ENCODE peak calls at places on chromosome 10, in seven cellular contexts. One of them, this sample, is unnamed.

GRCh38 chr10:93719901-93720300 is 17.5 kb upstream of the FRA10AC1 start:
- DNase-seq in H9: no peak
- DNase-seq in thoracic aorta: no peak
- DNase-seq in tibial artery: no peak
- DNase-seq in WTC11: no peak
- DNase-seq in activated CD8-positive, alpha-beta memory T cell treated with anti-CD3 and anti-CD28 coated beads, Interleukin-2, amount 50 U/mL, for 48 hours: no peak
- DNase-seq in choroid plexus epithelial cell: no peak
- DNase-seq in this sample: no peak

GRCh38 chr10:28711776-28712175 is 34.5 kb downstream of the BAMBI start:
- DNase-seq in H9: no peak
- DNase-seq in thoracic aorta: no peak
- DNase-seq in tibial artery: no peak
- DNase-seq in WTC11: no peak
- DNase-seq in activated CD8-positive, alpha-beta memory T cell treated with anti-CD3 and anti-CD28 coated beads, Interleukin-2, amount 50 U/mL, for 48 hours: no peak
- DNase-seq in choroid plexus epithelial cell: no peak
- DNase-seq in this sample: no peak

GRCh38 chr10:27038168-27038567 is 62.1 kb downstream of the ANKRD26 start:
- DNase-seq in H9: no peak
- DNase-seq in thoracic aorta: no peak
- DNase-seq in tibial artery: no peak
- DNase-seq in WTC11: no peak
- DNase-seq in activated CD8-positive, alpha-beta memory T cell treated with anti-CD3 and anti-CD28 coated beads, Interleukin-2, amount 50 U/mL, for 48 hours: no peak
- DNase-seq in choroid plexus epithelial cell: no peak
- DNase-seq in this sample: no peak

GRCh38 chr10:36662571-36662970 is 462.8 kb upstream of the ANKRD30A start:
- DNase-seq in H9: no peak
- DNase-seq in thoracic aorta: no peak
- DNase-seq in tibial artery: no peak
- DNase-seq in WTC11: no peak
- DNase-seq in activated CD8-positive, alpha-beta memory T cell treated with anti-CD3 and anti-CD28 coated beads, Interleukin-2, amount 50 U/mL, for 48 hours: no peak
- DNase-seq in choroid plexus epithelial cell: no peak
- DNase-seq in this sample: no peak

GRCh38 chr10:35637456-35637855 is 4.6 kb downstream of the FZD8 start:
- DNase-seq in H9: peak
- DNase-seq in thoracic aorta: no peak
- DNase-seq in tibial artery: no peak
- DNase-seq in WTC11: peak
- DNase-seq in activated CD8-positive, alpha-beta memory T cell treated with anti-CD3 and anti-CD28 coated beads, Interleukin-2, amount 50 U/mL, for 48 hours: no peak
- DNase-seq in choroid plexus epithelial cell: peak
- DNase-seq in this sample: peak

GRCh38 chr10:5560844-5561703 is 36.3 kb downstream of the CALML3 start:
- DNase-seq in H9: no peak
- DNase-seq in thoracic aorta: no peak
- DNase-seq in tibial artery: peak
- DNase-seq in WTC11: no peak
- DNase-seq in activated CD8-positive, alpha-beta memory T cell treated with anti-CD3 and anti-CD28 coated beads, Interleukin-2, amount 50 U/mL, for 48 hours: peak
- DNase-seq in choroid plexus epithelial cell: no peak
- DNase-seq in this sample: no peak

GRCh38 chr10:120318862-120319261 is 138.2 kb upstream of the PLPP4 start:
- DNase-seq in H9: no peak
- DNase-seq in thoracic aorta: no peak
- DNase-seq in tibial artery: no peak
- DNase-seq in WTC11: no peak
- DNase-seq in activated CD8-positive, alpha-beta memory T cell treated with anti-CD3 and anti-CD28 coated beads, Interleukin-2, amount 50 U/mL, for 48 hours: no peak
- DNase-seq in choroid plexus epithelial cell: no peak
- DNase-seq in this sample: no peak

GRCh38 chr10:110498982-110499795 is 1.5 kb downstream of the DUSP5 start:
- DNase-seq in H9: peak
- DNase-seq in thoracic aorta: no peak
- DNase-seq in tibial artery: no peak
- DNase-seq in WTC11: peak
- DNase-seq in activated CD8-positive, alpha-beta memory T cell treated with anti-CD3 and anti-CD28 coated beads, Interleukin-2, amount 50 U/mL, for 48 hours: peak
- DNase-seq in choroid plexus epithelial cell: peak
- DNase-seq in this sample: peak

GRCh38 chr10:103872137-103872933 is 17.0 kb upstream of the SH3PXD2A start:
- DNase-seq in H9: no peak
- DNase-seq in thoracic aorta: no peak
- DNase-seq in tibial artery: no peak
- DNase-seq in WTC11: no peak
- DNase-seq in activated CD8-positive, alpha-beta memory T cell treated with anti-CD3 and anti-CD28 coated beads, Interleukin-2, amount 50 U/mL, for 48 hours: no peak
- DNase-seq in choroid plexus epithelial cell: no peak
- DNase-seq in this sample: no peak

GRCh38 chr10:129942936-129943724 is 20.9 kb downstream of the EBF3 start:
- DNase-seq in H9: no peak
- DNase-seq in thoracic aorta: no peak
- DNase-seq in tibial artery: peak
- DNase-seq in WTC11: no peak
- DNase-seq in activated CD8-positive, alpha-beta memory T cell treated with anti-CD3 and anti-CD28 coated beads, Interleukin-2, amount 50 U/mL, for 48 hours: no peak
- DNase-seq in choroid plexus epithelial cell: no peak
- DNase-seq in this sample: no peak

GRCh38 chr10:124322191-124322980 is 96.3 kb downstream of the OAT start:
- DNase-seq in H9: peak
- DNase-seq in thoracic aorta: no peak
- DNase-seq in tibial artery: peak
- DNase-seq in WTC11: no peak
- DNase-seq in activated CD8-positive, alpha-beta memory T cell treated with anti-CD3 and anti-CD28 coated beads, Interleukin-2, amount 50 U/mL, for 48 hours: peak
- DNase-seq in choroid plexus epithelial cell: no peak
- DNase-seq in this sample: no peak

GRCh38 chr10:120975072-120975910 is 124.1 kb downstream of the WDR11 start:
- DNase-seq in H9: no peak
- DNase-seq in thoracic aorta: no peak
- DNase-seq in tibial artery: no peak
- DNase-seq in WTC11: no peak
- DNase-seq in activated CD8-positive, alpha-beta memory T cell treated with anti-CD3 and anti-CD28 coated beads, Interleukin-2, amount 50 U/mL, for 48 hours: no peak
- DNase-seq in choroid plexus epithelial cell: no peak
- DNase-seq in this sample: no peak

GRCh38 chr10:97086530-97086929 is 99.2 kb downstream of the SLIT1 start:
- DNase-seq in H9: no peak
- DNase-seq in thoracic aorta: no peak
- DNase-seq in tibial artery: no peak
- DNase-seq in WTC11: no peak
- DNase-seq in activated CD8-positive, alpha-beta memory T cell treated with anti-CD3 and anti-CD28 coated beads, Interleukin-2, amount 50 U/mL, for 48 hours: no peak
- DNase-seq in choroid plexus epithelial cell: no peak
- DNase-seq in this sample: no peak

GRCh38 chr10:71608863-71609768 is 110.5 kb downstream of the C10orf105 start:
- DNase-seq in H9: peak
- DNase-seq in thoracic aorta: peak
- DNase-seq in tibial artery: peak
- DNase-seq in WTC11: peak
- DNase-seq in activated CD8-positive, alpha-beta memory T cell treated with anti-CD3 and anti-CD28 coated beads, Interleukin-2, amount 50 U/mL, for 48 hours: peak
- DNase-seq in choroid plexus epithelial cell: peak
- DNase-seq in this sample: peak

GRCh38 chr10:16799621-16800020 is 17.6 kb downstream of the RSU1 start:
- DNase-seq in H9: peak
- DNase-seq in thoracic aorta: no peak
- DNase-seq in tibial artery: no peak
- DNase-seq in WTC11: peak
- DNase-seq in activated CD8-positive, alpha-beta memory T cell treated with anti-CD3 and anti-CD28 coated beads, Interleukin-2, amount 50 U/mL, for 48 hours: no peak
- DNase-seq in choroid plexus epithelial cell: no peak
- DNase-seq in this sample: peak

GRCh38 chr10:63634488-63635090 is 113.4 kb downstream of the REEP3 start:
- DNase-seq in H9: no peak
- DNase-seq in thoracic aorta: no peak
- DNase-seq in tibial artery: no peak
- DNase-seq in WTC11: no peak
- DNase-seq in activated CD8-positive, alpha-beta memory T cell treated with anti-CD3 and anti-CD28 coated beads, Interleukin-2, amount 50 U/mL, for 48 hours: no peak
- DNase-seq in choroid plexus epithelial cell: no peak
- DNase-seq in this sample: no peak

GRCh38 chr10:20858292-20859124 is 38.6 kb downstream of the NEBL start:
- DNase-seq in H9: no peak
- DNase-seq in thoracic aorta: no peak
- DNase-seq in tibial artery: no peak
- DNase-seq in WTC11: no peak
- DNase-seq in activated CD8-positive, alpha-beta memory T cell treated with anti-CD3 and anti-CD28 coated beads, Interleukin-2, amount 50 U/mL, for 48 hours: no peak
- DNase-seq in choroid plexus epithelial cell: peak
- DNase-seq in this sample: peak

GRCh38 chr10:109962247-109962646 is 38.9 kb upstream of the XPNPEP1 start:
- DNase-seq in H9: no peak
- DNase-seq in thoracic aorta: no peak
- DNase-seq in tibial artery: no peak
- DNase-seq in WTC11: no peak
- DNase-seq in activated CD8-positive, alpha-beta memory T cell treated with anti-CD3 and anti-CD28 coated beads, Interleukin-2, amount 50 U/mL, for 48 hours: no peak
- DNase-seq in choroid plexus epithelial cell: no peak
- DNase-seq in this sample: no peak

GRCh38 chr10:23314835-23315239 is 29.8 kb downstream of the C10orf67 start:
- DNase-seq in H9: no peak
- DNase-seq in thoracic aorta: no peak
- DNase-seq in tibial artery: no peak
- DNase-seq in WTC11: no peak
- DNase-seq in activated CD8-positive, alpha-beta memory T cell treated with anti-CD3 and anti-CD28 coated beads, Interleukin-2, amount 50 U/mL, for 48 hours: no peak
- DNase-seq in choroid plexus epithelial cell: peak
- DNase-seq in this sample: peak

GRCh38 chr10:3792710-3793219 is 7.8 kb upstream of the KLF6 start:
- DNase-seq in H9: no peak
- DNase-seq in thoracic aorta: no peak
- DNase-seq in tibial artery: no peak
- DNase-seq in WTC11: no peak
- DNase-seq in activated CD8-positive, alpha-beta memory T cell treated with anti-CD3 and anti-CD28 coated beads, Interleukin-2, amount 50 U/mL, for 48 hours: no peak
- DNase-seq in choroid plexus epithelial cell: no peak
- DNase-seq in this sample: no peak

GRCh38 chr10:46992794-46993552 is 81.7 kb downstream of the PTPN20 start:
- DNase-seq in H9: peak
- DNase-seq in thoracic aorta: no peak
- DNase-seq in tibial artery: no peak
- DNase-seq in WTC11: no peak
- DNase-seq in activated CD8-positive, alpha-beta memory T cell treated with anti-CD3 and anti-CD28 coated beads, Interleukin-2, amount 50 U/mL, for 48 hours: no peak
- DNase-seq in choroid plexus epithelial cell: peak
- DNase-seq in this sample: peak

GRCh38 chr10:32981760-32982159 is 23.7 kb upstream of the ITGB1 start:
- DNase-seq in H9: no peak
- DNase-seq in thoracic aorta: no peak
- DNase-seq in tibial artery: no peak
- DNase-seq in WTC11: no peak
- DNase-seq in activated CD8-positive, alpha-beta memory T cell treated with anti-CD3 and anti-CD28 coated beads, Interleukin-2, amount 50 U/mL, for 48 hours: no peak
- DNase-seq in choroid plexus epithelial cell: peak
- DNase-seq in this sample: no peak

GRCh38 chr10:34305189-34305588 is 509.9 kb downstream of the PARD3 start:
- DNase-seq in H9: peak
- DNase-seq in thoracic aorta: no peak
- DNase-seq in tibial artery: no peak
- DNase-seq in WTC11: peak
- DNase-seq in activated CD8-positive, alpha-beta memory T cell treated with anti-CD3 and anti-CD28 coated beads, Interleukin-2, amount 50 U/mL, for 48 hours: no peak
- DNase-seq in choroid plexus epithelial cell: no peak
- DNase-seq in this sample: peak

GRCh38 chr10:73577788-73578187 is 13.4 kb downstream of the USP54 start:
- DNase-seq in H9: no peak
- DNase-seq in thoracic aorta: peak
- DNase-seq in tibial artery: peak
- DNase-seq in WTC11: no peak
- DNase-seq in activated CD8-positive, alpha-beta memory T cell treated with anti-CD3 and anti-CD28 coated beads, Interleukin-2, amount 50 U/mL, for 48 hours: no peak
- DNase-seq in choroid plexus epithelial cell: peak
- DNase-seq in this sample: peak

GRCh38 chr10:13707156-13707881 is 120.6 kb downstream of the PRPF18 start:
- DNase-seq in H9: peak
- DNase-seq in thoracic aorta: peak
- DNase-seq in tibial artery: peak
- DNase-seq in WTC11: peak
- DNase-seq in activated CD8-positive, alpha-beta memory T cell treated with anti-CD3 and anti-CD28 coated beads, Interleukin-2, amount 50 U/mL, for 48 hours: peak
- DNase-seq in choroid plexus epithelial cell: peak
- DNase-seq in this sample: peak

GRCh38 chr10:48363617-48364355 is 57.3 kb downstream of the MAPK8 start:
- DNase-seq in H9: no peak
- DNase-seq in thoracic aorta: no peak
- DNase-seq in tibial artery: no peak
- DNase-seq in WTC11: no peak
- DNase-seq in activated CD8-positive, alpha-beta memory T cell treated with anti-CD3 and anti-CD28 coated beads, Interleukin-2, amount 50 U/mL, for 48 hours: no peak
- DNase-seq in choroid plexus epithelial cell: peak
- DNase-seq in this sample: peak

GRCh38 chr10:61798711-61799110 is 102.8 kb upstream of the ARID5B start:
- DNase-seq in H9: no peak
- DNase-seq in thoracic aorta: no peak
- DNase-seq in tibial artery: no peak
- DNase-seq in WTC11: no peak
- DNase-seq in activated CD8-positive, alpha-beta memory T cell treated with anti-CD3 and anti-CD28 coated beads, Interleukin-2, amount 50 U/mL, for 48 hours: no peak
- DNase-seq in choroid plexus epithelial cell: no peak
- DNase-seq in this sample: no peak

GRCh38 chr10:36802523-36803153 is 322.8 kb upstream of the ANKRD30A start:
- DNase-seq in H9: no peak
- DNase-seq in thoracic aorta: no peak
- DNase-seq in tibial artery: no peak
- DNase-seq in WTC11: no peak
- DNase-seq in activated CD8-positive, alpha-beta memory T cell treated with anti-CD3 and anti-CD28 coated beads, Interleukin-2, amount 50 U/mL, for 48 hours: no peak
- DNase-seq in choroid plexus epithelial cell: peak
- DNase-seq in this sample: no peak

GRCh38 chr10:74924251-74924954 is 98.0 kb downstream of the KAT6B start:
- DNase-seq in H9: no peak
- DNase-seq in thoracic aorta: no peak
- DNase-seq in tibial artery: no peak
- DNase-seq in WTC11: no peak
- DNase-seq in activated CD8-positive, alpha-beta memory T cell treated with anti-CD3 and anti-CD28 coated beads, Interleukin-2, amount 50 U/mL, for 48 hours: no peak
- DNase-seq in choroid plexus epithelial cell: peak
- DNase-seq in this sample: peak

GRCh38 chr10:3527869-3528268 is 257.1 kb downstream of the KLF6 start:
- DNase-seq in H9: no peak
- DNase-seq in thoracic aorta: no peak
- DNase-seq in tibial artery: no peak
- DNase-seq in WTC11: no peak
- DNase-seq in activated CD8-positive, alpha-beta memory T cell treated with anti-CD3 and anti-CD28 coated beads, Interleukin-2, amount 50 U/mL, for 48 hours: no peak
- DNase-seq in choroid plexus epithelial cell: no peak
- DNase-seq in this sample: no peak

GRCh38 chr10:70596110-70596798 is 6.3 kb downstream of the PRF1 start:
- DNase-seq in H9: no peak
- DNase-seq in thoracic aorta: no peak
- DNase-seq in tibial artery: no peak
- DNase-seq in WTC11: no peak
- DNase-seq in activated CD8-positive, alpha-beta memory T cell treated with anti-CD3 and anti-CD28 coated beads, Interleukin-2, amount 50 U/mL, for 48 hours: peak
- DNase-seq in choroid plexus epithelial cell: no peak
- DNase-seq in this sample: no peak

GRCh38 chr10:53786236-53786635 is 1013.7 kb upstream of the MBL2 start:
- DNase-seq in H9: peak
- DNase-seq in thoracic aorta: no peak
- DNase-seq in tibial artery: no peak
- DNase-seq in WTC11: peak
- DNase-seq in activated CD8-positive, alpha-beta memory T cell treated with anti-CD3 and anti-CD28 coated beads, Interleukin-2, amount 50 U/mL, for 48 hours: no peak
- DNase-seq in choroid plexus epithelial cell: no peak
- DNase-seq in this sample: peak

GRCh38 chr10:46548781-46549090 is 7.7 kb downstream of the GPRIN2 start:
- DNase-seq in H9: no peak
- DNase-seq in thoracic aorta: no peak
- DNase-seq in tibial artery: no peak
- DNase-seq in WTC11: no peak
- DNase-seq in activated CD8-positive, alpha-beta memory T cell treated with anti-CD3 and anti-CD28 coated beads, Interleukin-2, amount 50 U/mL, for 48 hours: peak
- DNase-seq in choroid plexus epithelial cell: no peak
- DNase-seq in this sample: no peak